ENCODE peak calls at places on chromosomes 3 and 15, in eight cellular contexts. E is WTC11, H is fibroblast of lung, C is K562, N is Calu3, D is A549, O is heart left ventricle, M is nephron progenitor cell. J is an unnamed sample.

GRCh38 chr3:13277860-13278531 is 142.1 kb downstream of the NUP210 start:
- DNase-seq in E (no peak), H (no peak), C (peak; percentile 74), N (no peak), D (no peak), O (no peak), M (no peak), J (no peak)

GRCh38 chr15:88125578-88125977 is 131.0 kb downstream of the NTRK3 start:
- DNase-seq in E (no peak), H (no peak), C (no peak), N (no peak), D (no peak), O (no peak), M (no peak), J (no peak)

GRCh38 chr3:71658131-71658530 is 67.1 kb downstream of the EIF4E3 start:
- DNase-seq in E (no peak), H (peak; percentile 53), C (no peak), N (peak; percentile 45), D (peak; percentile 28), O (peak; percentile 87), M (no peak), J (no peak)

GRCh38 chr3:127697531-127698240 is 24.9 kb downstream of the ABTB1 start:
- DNase-seq in E (peak; percentile 64), H (peak; percentile 92), C (peak; percentile 73), N (peak; percentile 73), D (peak; percentile 71), O (peak; percentile 87), M (peak; percentile 70), J (peak; percentile 76)

GRCh38 chr3:23115171-23115877 is 87.8 kb upstream of the UBE2E2 start:
- DNase-seq in E (no peak), H (peak; percentile 6), C (no peak), N (no peak), D (no peak), O (no peak), M (no peak), J (no peak)

GRCh38 chr15:101463265-101463664 is 26.2 kb downstream of the PCSK6 start:
- DNase-seq in E (no peak), H (no peak), C (no peak), N (peak; percentile 38), D (no peak), O (no peak), M (no peak), J (no peak)

GRCh38 chr3:185442031-185442430 is 56.8 kb downstream of the TMEM41A start:
- DNase-seq in E (no peak), H (no peak), C (no peak), N (no peak), D (no peak), O (no peak), M (no peak), J (no peak)

GRCh38 chr15:70742928-70743327 is 20.4 kb downstream of the UACA start:
- DNase-seq in E (no peak), H (peak; percentile 36), C (no peak), N (no peak), D (peak; percentile 31), O (no peak), M (no peak), J (no peak)

GRCh38 chr15:75930866-75931265 is 27.2 kb downstream of the FBXO22 start:
- DNase-seq in E (no peak), H (no peak), C (no peak), N (no peak), D (no peak), O (no peak), M (no peak), J (no peak)
- TF ChIP-seq CTCF in E (no peak), H (no peak), C (no peak), N (no peak), D (no peak), O (no peak), M (no peak), J (no peak)

GRCh38 chr3:55091381-55092225 is 163.7 kb upstream of the LRTM1 start:
- DNase-seq in E (no peak), H (peak; percentile 77), C (no peak), N (no peak), D (no peak), O (no peak), M (no peak), J (peak; percentile 5)
- TF ChIP-seq CTCF in E (no peak), H (no peak), C (no peak), N (no peak), D (no peak), O (no peak), M (no peak), J (no peak)

GRCh38 chr3:173275740-173276139 is 121.8 kb upstream of the NLGN1 start:
- DNase-seq in E (peak; percentile 46), H (no peak), C (peak; percentile 41), N (no peak), D (peak; percentile 14), O (no peak), M (no peak), J (no peak)
- TF ChIP-seq CTCF in E (no peak), H (no peak), C (peak; percentile 54), N (no peak), D (no peak), O (no peak), M (no peak), J (no peak)

GRCh38 chr3:181872887-181873286 is 161.2 kb downstream of the SOX2 start:
- DNase-seq in E (no peak), H (no peak), C (no peak), N (no peak), D (no peak), O (no peak), M (no peak), J (no peak)

GRCh38 chr3:181868576-181868975 is 156.9 kb downstream of the SOX2 start:
- DNase-seq in E (no peak), H (no peak), C (no peak), N (no peak), D (no peak), O (no peak), M (no peak), J (no peak)
- TF ChIP-seq CTCF in E (no peak), H (no peak), C (no peak), N (no peak), D (no peak), O (no peak), M (no peak), J (no peak)

GRCh38 chr3:196321162-196321561 is 3.1 kb upstream of the DYNLT2B start:
- DNase-seq in E (no peak), H (no peak), C (no peak), N (no peak), D (no peak), O (no peak), M (no peak), J (no peak)

GRCh38 chr3:196320110-196320509 is 2.1 kb upstream of the DYNLT2B start:
- DNase-seq in E (no peak), H (no peak), C (no peak), N (no peak), D (no peak), O (no peak), M (no peak), J (no peak)

GRCh38 chr3:196314597-196314996 is 3.4 kb downstream of the DYNLT2B start:
- DNase-seq in E (no peak), H (no peak), C (no peak), N (no peak), D (no peak), O (no peak), M (no peak), J (no peak)

GRCh38 chr3:196315821-196316220 is 2.2 kb downstream of the DYNLT2B start:
- DNase-seq in E (no peak), H (no peak), C (no peak), N (no peak), D (no peak), O (no peak), M (no peak), J (no peak)

DNA sequence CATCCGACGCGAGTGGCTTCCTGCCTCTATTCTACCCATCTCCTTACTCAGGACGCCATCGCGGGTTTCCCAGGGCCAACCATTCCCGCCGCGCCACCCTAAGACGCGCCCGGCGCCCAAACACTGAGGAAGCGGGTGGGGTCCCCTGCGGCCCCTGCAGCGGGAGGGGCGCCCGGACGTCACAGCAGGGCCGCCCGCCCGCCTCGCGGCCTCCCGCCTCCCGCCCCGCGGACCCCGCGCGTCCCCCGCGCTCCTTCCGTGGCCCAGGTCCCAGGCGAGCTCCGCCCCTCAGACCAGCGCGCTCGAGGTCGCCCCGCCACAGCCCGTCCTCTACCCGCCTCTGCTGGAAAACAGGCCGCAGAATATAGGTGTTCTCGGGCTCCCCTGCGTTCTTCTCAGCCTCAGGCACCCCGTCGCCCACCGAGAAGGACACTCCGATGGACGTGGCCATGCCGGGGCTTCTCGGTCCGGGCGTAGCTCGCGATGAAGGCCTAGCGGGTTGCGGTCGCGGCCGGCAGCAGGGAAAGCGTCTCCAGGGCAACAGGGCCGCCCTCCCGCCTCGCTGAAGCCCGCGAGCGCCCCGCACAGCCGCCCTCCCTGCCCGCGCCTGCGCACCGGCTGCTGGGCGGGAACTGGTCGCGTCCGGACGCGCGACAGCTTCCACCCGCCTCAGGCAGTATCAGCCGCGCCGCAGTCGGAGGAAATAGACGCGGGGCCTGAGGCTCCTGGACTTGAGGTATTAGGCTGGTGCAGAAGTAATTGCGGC is at the start of gene DYNLT2B:
- DNase-seq in E (peak; percentile 87), H (peak; percentile 86), C (peak; percentile 98), N (peak; percentile 89), D (peak; percentile 88), O (peak; percentile 94), M (peak; percentile 91), J (peak; percentile 89)
- TF ChIP-seq CTCF in E (no peak), H (no peak), C (no peak), N (no peak), D (no peak), O (no peak), M (no peak), J (peak; percentile 19)